ENCODE peak calls at places on chromosomes 7 and 10, in nine cellular contexts. T is left cardiac atrium, Z is nephron progenitor cell, R is SJCRH30, Q is NCI-H69, X is NCI-H748 treated with DMSO at 0.1 percent for 48 hours, F is fibroblast of the conjunctiva, S is astrocyte of the hippocampus, G is AG04450. W is an unnamed sample.

GRCh38 chr10:122450336-122450990 is 4.0 kb upstream of the ARMS2 start:
- DNase-seq in S (peak), R (no peak), G (no peak), F (no peak), X (no peak), Z (no peak), T (no peak), Q (no peak), W (no peak)

GRCh38 chr10:69061305-69062161 is 26.4 kb upstream of the SRGN start:
- DNase-seq in X (no peak), R (no peak), S (peak), G (peak), Z (no peak), T (peak), Q (peak), F (peak), W (no peak)

GRCh38 chr7:140231779-140232491 is 55.2 kb upstream of the KDM7A start:
- DNase-seq in F (no peak), Z (no peak), G (no peak), T (no peak), R (no peak), Q (peak), S (no peak), X (no peak), W (no peak)

GRCh38 chr10:26860026-26860541 is 674 bp downstream of the ABI1 start:
- DNase-seq in F (peak), R (peak), T (peak), X (no peak), Q (peak), S (peak), Z (peak), G (peak), W (peak)

GRCh38 chr7:102431617-102432298 is 1.6 kb upstream of the ORAI2 start:
- DNase-seq in G (no peak), Z (no peak), Q (peak), S (peak), X (no peak), T (no peak), F (no peak), R (peak), W (peak)

GRCh38 chr10:98128802-98129201 is 5.7 kb upstream of the R3HCC1L start:
- DNase-seq in Z (no peak), Q (peak), S (no peak), R (peak), X (no peak), F (no peak), T (no peak), G (no peak), W (peak)

GRCh38 chr10:63150745-63151144 is 17.6 kb downstream of the NRBF2 start:
- DNase-seq in R (no peak), T (no peak), X (no peak), Q (no peak), S (no peak), Z (no peak), G (no peak), F (no peak), W (no peak)

GRCh38 chr10:99630439-99630838 is 10.2 kb upstream of the SLC25A28 start:
- DNase-seq in Z (no peak), X (no peak), T (no peak), Q (no peak), R (peak), G (peak), S (peak), F (peak), W (peak)

GRCh38 chr10:60446855-60447254 is 57.2 kb upstream of the ANK3 start:
- DNase-seq in S (peak), G (no peak), X (no peak), T (no peak), R (no peak), Z (no peak), F (no peak), Q (peak), W (no peak)

GRCh38 chr10:53325073-53325472 is 552.5 kb upstream of the MBL2 start:
- DNase-seq in X (no peak), R (no peak), Z (no peak), Q (no peak), F (no peak), G (no peak), S (no peak), T (no peak), W (no peak)

GRCh38 chr7:155490697-155491628 is 33.0 kb downstream of the EN2 start:
- DNase-seq in S (no peak), F (no peak), R (no peak), X (no peak), T (peak), G (no peak), Z (peak), Q (no peak), W (no peak)

GRCh38 chr10:75111906-75112703 is 649 bp downstream of the SAMD8 start:
- DNase-seq in Z (peak), F (no peak), T (peak), S (peak), Q (peak), X (peak), G (peak), R (peak), W (peak)

GRCh38 chr7:66258409-66258808 is 53.3 kb downstream of the TPST1 start:
- DNase-seq in X (no peak), T (no peak), F (no peak), S (peak), Q (no peak), G (no peak), Z (no peak), R (no peak), W (no peak)

GRCh38 chr10:16904619-16905018 is 87.4 kb upstream of the RSU1 start:
- DNase-seq in T (no peak), R (peak), F (peak), Q (no peak), S (peak), Z (no peak), G (peak), X (no peak), W (no peak)

W was measured in NCI-H82.